ENCODE peak calls at places on chromosomes 16 and 17, in nine cellular contexts. K, E, Z, N, B, Y, X, O and Q are unnamed samples.

GRCh38 chr17:4947411-4948165 is 742 bp downstream of the PFN1 start:
- DNase-seq in E (peak), X (peak), B (peak), Y (peak), N (peak), Z (peak), K (peak), O (peak), Q (peak)

GRCh38 chr17:73336613-73337400 is 25.0 kb upstream of the CDC42EP4 start:
- DNase-seq in N (no peak), O (no peak), B (no peak), X (no peak), Z (no peak), K (no peak), Y (no peak), E (no peak), Q (no peak)

GRCh38 chr17:40111221-40112128 is 10.3 kb upstream of the MSL1 start:
- DNase-seq in E (peak), Y (peak), N (peak), Z (peak), X (peak), O (peak), K (peak), B (no peak), Q (peak)

GRCh38 chr16:4517812-4518211 is 20.8 kb downstream of the CDIP1 start:
- DNase-seq in N (no peak), E (peak), B (peak), Y (no peak), Z (no peak), X (peak), K (no peak), O (no peak), Q (no peak)

GRCh38 chr16:50741225-50741807 is 570 bp upstream of the CYLD start:
- DNase-seq in O (no peak), X (peak), Y (peak), E (peak), K (no peak), Z (no peak), N (peak), B (no peak), Q (no peak)

GRCh38 chr17:29126268-29126923 is 53.8 kb downstream of the MYO18A start:
- DNase-seq in N (no peak), K (no peak), Y (no peak), Z (no peak), O (no peak), B (no peak), E (no peak), X (no peak), Q (no peak)

GRCh38 chr16:35599429-35600165 is 2140.2 kb downstream of the TP53TG3F start:
- DNase-seq in B (no peak), Y (no peak), E (no peak), K (no peak), N (no peak), O (no peak), Z (no peak), X (no peak), Q (no peak)

GRCh38 chr17:82215972-82216300 is 3.3 kb upstream of the CCDC57 start:
- DNase-seq in Y (no peak), O (no peak), B (no peak), Z (no peak), N (no peak), E (no peak), X (peak), K (no peak), Q (no peak)

GRCh38 chr16:50762241-50762640 is 20.4 kb downstream of the CYLD start:
- DNase-seq in E (no peak), N (no peak), Y (no peak), O (no peak), Z (no peak), X (no peak), B (no peak), K (no peak), Q (no peak)

GRCh38 chr17:9465216-9465921 is 110.3 kb downstream of the STX8 start:
- DNase-seq in Y (no peak), X (no peak), B (no peak), Z (no peak), N (no peak), K (no peak), E (no peak), O (peak), Q (no peak)
- H3K4me3 ChIP-seq in Y (no peak), X (no peak), B (no peak), Z (no peak), N (no peak), K (no peak), E (no peak), O (no peak), Q (no peak)

DNA sequence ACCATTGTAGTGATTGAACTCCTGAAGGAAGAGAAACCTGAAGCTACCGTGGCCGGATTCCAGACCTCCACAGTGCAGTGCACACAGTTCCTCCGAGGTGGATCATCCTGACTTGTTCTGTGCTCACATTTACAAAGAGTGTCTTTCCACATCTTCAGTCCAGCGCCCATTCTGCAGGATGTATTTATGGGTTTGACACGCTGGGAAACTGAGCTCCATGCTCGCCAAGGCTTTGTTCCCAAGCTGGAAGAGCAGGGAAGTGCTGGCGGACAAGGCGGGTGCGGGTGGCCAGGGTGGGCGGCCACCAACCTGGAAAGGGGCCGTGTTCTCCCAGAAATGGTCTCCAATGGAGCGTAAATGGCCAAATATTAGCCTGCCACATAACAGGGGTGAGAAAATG is 227.9 kb downstream of the IRF8 start:
- DNase-seq in E (no peak), Y (no peak), Z (no peak), K (no peak), B (no peak), N (no peak), O (no peak), X (peak), Q (no peak)
- H3K4me3 ChIP-seq in E (no peak), Y (no peak), Z (no peak), K (no peak), B (no peak), N (no peak), O (no peak), X (no peak), Q (no peak)

GRCh38 chr16:67249762-67250327 is 1.1 kb downstream of the SLC9A5 start:
- DNase-seq in Z (no peak), B (no peak), Y (no peak), E (no peak), X (no peak), K (no peak), O (no peak), N (no peak), Q (no peak)
- H3K4me3 ChIP-seq in Z (no peak), B (peak), Y (no peak), E (no peak), X (peak), K (no peak), O (no peak), N (no peak), Q (no peak)

DNA sequence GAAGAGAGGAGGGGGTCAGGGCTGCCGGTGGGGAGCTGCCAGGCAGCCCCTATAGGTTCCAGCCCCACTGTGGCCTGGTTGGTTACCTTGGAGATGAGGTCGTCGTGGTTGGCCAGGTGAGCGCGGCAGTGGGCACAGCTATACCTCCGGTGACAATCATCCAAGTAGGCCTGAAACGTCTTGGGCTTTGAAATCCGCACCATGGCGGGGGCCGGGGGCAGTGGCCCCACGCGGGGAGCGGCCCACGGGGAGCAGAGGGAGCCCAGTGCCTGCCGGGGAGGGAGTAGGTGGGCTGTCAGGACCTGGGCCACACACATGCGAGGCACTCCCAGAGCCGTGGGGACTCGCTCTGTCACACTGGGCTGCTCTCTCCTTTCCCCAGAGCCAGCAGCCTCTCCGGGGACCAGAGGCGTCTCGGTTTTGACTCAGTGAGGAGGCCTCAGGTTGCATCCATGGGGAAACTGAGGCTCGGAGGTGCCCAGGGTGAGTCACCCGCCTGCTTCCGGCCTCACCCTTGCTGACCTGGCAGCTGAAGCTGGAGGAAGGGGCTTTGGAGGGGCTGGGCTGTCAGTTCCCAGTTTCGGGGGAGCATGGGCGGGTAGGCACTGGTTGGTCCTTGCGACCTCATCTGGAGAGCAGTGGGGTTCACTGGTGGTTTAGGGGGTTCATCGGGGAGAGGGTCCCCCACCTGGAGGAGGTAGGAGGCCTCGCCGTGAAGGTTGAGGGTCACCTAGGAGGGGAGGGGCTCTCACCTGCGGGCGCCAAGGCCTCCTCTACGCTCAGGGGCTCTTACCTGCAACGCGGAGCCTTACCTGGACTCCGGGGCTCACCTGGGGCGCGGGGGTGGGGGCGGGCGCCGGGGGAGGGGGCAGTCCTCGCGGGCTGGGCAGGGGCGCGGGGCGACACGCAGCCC is 591 bp downstream of the YPEL3 start:
- DNase-seq in Z (no peak), Y (peak), X (peak), K (no peak), B (no peak), N (peak), O (no peak), E (no peak), Q (no peak)
- H3K4me3 ChIP-seq in Z (peak), Y (peak), X (peak), K (peak), B (no peak), N (peak), O (peak), E (peak), Q (no peak)